ENCODE peak calls at places on chromosome 6, in seven cellular contexts. R is Panc1, U is HCT116, O is H1, Q is heart left ventricle, T is breast epithelium, E is fibroblast of villous mesenchyme. X is an unnamed sample.
A peak's percentile ranks its signal among the peaks of the same experiment; 100 is the strongest.

GRCh38 chr6:154343473-154344308 is 12.9 kb downstream of the IPCEF1 start:
- DNase-seq in U (peak; percentile 24), T (peak; percentile 72), E (peak; percentile 65), R (no peak), Q (peak; percentile 42), O (peak; percentile 54), X (no peak)

GRCh38 chr6:157699777-157700636 is 123.0 kb upstream of the SNX9 start:
- DNase-seq in U (no peak), O (no peak), Q (no peak), E (no peak), T (no peak), R (no peak), X (no peak)

GRCh38 chr6:87244380-87244779 is 78.0 kb upstream of the SMIM8 start:
- DNase-seq in T (no peak), E (peak; percentile 12), R (no peak), U (no peak), Q (no peak), O (no peak), X (peak; percentile 4)

GRCh38 chr6:14665827-14666724 is 548.5 kb downstream of the CD83 start:
- DNase-seq in R (no peak), O (no peak), Q (no peak), E (peak; percentile 91), U (no peak), T (no peak), X (peak; percentile 49)

GRCh38 chr6:169131356-169131755 is 122.3 kb downstream of the THBS2 start:
- DNase-seq in O (no peak), R (no peak), T (no peak), E (no peak), Q (no peak), U (no peak), X (no peak)

GRCh38 chr6:169689247-169689646 is 12.6 kb downstream of the WDR27 start:
- DNase-seq in E (peak; percentile 94), T (no peak), O (no peak), Q (no peak), U (no peak), R (no peak), X (peak; percentile 40)

GRCh38 chr6:30044630-30045029 is 16.4 kb upstream of the POLR1H start:
- DNase-seq in E (peak; percentile 34), R (no peak), O (no peak), U (no peak), T (no peak), Q (no peak), X (no peak)

GRCh38 chr6:40400738-40401137 is 186.4 kb downstream of the LRFN2 start:
- DNase-seq in T (no peak), U (no peak), E (no peak), Q (no peak), R (no peak), O (no peak), X (no peak)

GRCh38 chr6:33788694-33789549 is at the start of gene LEMD2:
- DNase-seq in R (peak; percentile 74), E (peak; percentile 95), Q (peak; percentile 95), O (peak; percentile 95), U (peak; percentile 84), T (peak; percentile 90), X (peak; percentile 65)
- TF ChIP-seq CTCF in R (no peak), E (no peak), Q (no peak), O (no peak), U (no peak), T (no peak), X (no peak)

GRCh38 chr6:38776515-38776914 is 61.4 kb downstream of the DNAH8 start:
- DNase-seq in U (no peak), E (peak; percentile 18), Q (no peak), O (no peak), T (no peak), R (no peak), X (no peak)

GRCh38 chr6:38775870-38776269 is 60.8 kb downstream of the DNAH8 start:
- DNase-seq in O (no peak), T (no peak), R (no peak), U (no peak), Q (no peak), E (no peak), X (no peak)

GRCh38 chr6:38771111-38771694 is 56.1 kb downstream of the DNAH8 start:
- DNase-seq in T (no peak), E (peak; percentile 17), Q (no peak), U (no peak), O (no peak), R (no peak), X (no peak)

GRCh38 chr6:38773338-38773737 is 58.2 kb downstream of the DNAH8 start:
- DNase-seq in U (peak; percentile 47), E (no peak), T (no peak), R (peak; percentile 2), Q (no peak), O (peak; percentile 82), X (no peak)

GRCh38 chr6:38774933-38775707 is 60.0 kb downstream of the DNAH8 start:
- DNase-seq in Q (no peak), T (no peak), U (no peak), R (no peak), O (no peak), E (no peak), X (no peak)
- TF ChIP-seq CTCF in Q (no peak), T (no peak), U (no peak), R (no peak), O (no peak), E (no peak), X (no peak)

GRCh38 chr6:42084889-42085288 is 34.6 kb downstream of the TAF8 start:
- DNase-seq in O (no peak), T (no peak), Q (no peak), E (no peak), U (no peak), R (no peak), X (no peak)
- TF ChIP-seq CTCF in O (no peak), T (no peak), Q (no peak), E (peak; percentile 22), U (peak; percentile 21), R (no peak), X (peak; percentile 46)

DNA sequence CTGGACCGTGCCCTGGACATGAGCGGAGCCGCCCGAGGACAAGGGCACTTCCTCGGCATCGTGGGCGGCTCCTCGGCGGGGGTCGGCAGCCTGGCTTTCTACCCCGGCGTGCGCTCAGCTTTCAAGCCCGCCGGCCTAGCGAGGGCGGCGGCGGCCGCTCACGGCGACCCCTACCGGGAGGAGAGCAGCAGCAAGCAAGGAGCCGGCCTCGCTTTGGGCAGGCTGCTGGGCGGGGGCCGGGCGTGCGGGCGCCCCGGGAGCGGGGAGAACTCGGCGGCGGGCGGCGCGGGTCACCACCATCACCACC is 6.7 kb downstream of the PRDM13 start:
- DNase-seq in U (no peak), T (no peak), R (no peak), E (peak; percentile 38), O (no peak), Q (no peak), X (no peak)
- TF ChIP-seq CTCF in U (no peak), T (no peak), R (no peak), E (peak; percentile 45), O (peak; percentile 51), Q (peak; percentile 27), X (peak; percentile 59)

GRCh38 chr6:132401120-132401940 is at the start of gene MOXD1:
- DNase-seq in O (peak; percentile 83), T (no peak), E (peak; percentile 22), Q (peak; percentile 63), R (no peak), U (no peak), X (no peak)
- TF ChIP-seq CTCF in O (peak; percentile 1), T (no peak), E (no peak), Q (no peak), R (no peak), U (no peak), X (no peak)

X was measured in retinal pigment epithelial cell.